ENCODE peak calls at places on chromosomes 5 and 9, in six cellular contexts. T is IMR-90, Y is H9, L is H1, O is trophoblast cell, I is mesenchymal stem cell. K is an unnamed sample.

GRCh38 chr9:93246111-93246510 is 62.2 kb downstream of the WNK2 start:
- DNase-seq in T (no peak), Y (no peak), L (no peak), O (peak), I (no peak), K (no peak)

GRCh38 chr5:64147849-64148441 is 17.7 kb upstream of the RNF180 start:
- DNase-seq in T (peak), Y (peak), L (peak), O (peak), I (peak), K (peak)

GRCh38 chr5:56737002-56737621 is 78.2 kb upstream of the MAP3K1 start:
- DNase-seq in T (peak), Y (no peak), L (no peak), O (no peak), I (peak), K (no peak)

GRCh38 chr5:10633271-10634049 is 69.6 kb downstream of the ANKRD33B start:
- DNase-seq in T (no peak), Y (no peak), L (no peak), O (no peak), I (no peak), K (no peak)

GRCh38 chr9:137545123-137545522 is 5.1 kb downstream of the PNPLA7 start:
- DNase-seq in T (peak), Y (no peak), L (no peak), O (no peak), I (peak), K (no peak)

GRCh38 chr9:107954303-107954702 is 464.7 kb upstream of the KLF4 start:
- DNase-seq in T (no peak), Y (no peak), L (no peak), O (no peak), I (no peak), K (no peak)

GRCh38 chr9:135951889-135952663 is 9.1 kb downstream of the UBAC1 start:
- DNase-seq in T (peak), Y (no peak), L (no peak), O (peak), I (peak), K (no peak)

GRCh38 chr5:137071941-137072340 is 427.2 kb downstream of the SPOCK1 start:
- DNase-seq in T (no peak), Y (no peak), L (no peak), O (no peak), I (no peak), K (no peak)

GRCh38 chr9:83013261-83013610 is 49.7 kb downstream of the RASEF start:
- DNase-seq in T (peak), Y (no peak), L (no peak), O (no peak), I (peak), K (no peak)

GRCh38 chr5:173472164-173472563 is 143.9 kb upstream of the STC2 start:
- DNase-seq in T (peak), Y (no peak), L (no peak), O (peak), I (peak), K (no peak)

GRCh38 chr9:127197861-127198430 is 66.6 kb upstream of the GARNL3 start:
- DNase-seq in T (peak), Y (no peak), L (no peak), O (no peak), I (peak), K (no peak)

GRCh38 chr9:27523141-27523540 is 949 bp upstream of the IFNK start:
- DNase-seq in T (no peak), Y (no peak), L (no peak), O (no peak), I (no peak), K (no peak)

GRCh38 chr5:72850113-72850512 is 33.7 kb downstream of the TNPO1 start:
- DNase-seq in T (no peak), Y (no peak), L (no peak), O (no peak), I (no peak), K (no peak)

GRCh38 chr9:130962418-130963316 is 23.6 kb upstream of the FIBCD1 start:
- DNase-seq in T (peak), Y (no peak), L (no peak), O (peak), I (peak), K (no peak)

GRCh38 chr5:158819095-158819494 is 280.6 kb downstream of the EBF1 start:
- DNase-seq in T (no peak), Y (no peak), L (no peak), O (no peak), I (no peak), K (no peak)

GRCh38 chr9:104858271-104858670 is 69.7 kb downstream of the ABCA1 start:
- DNase-seq in T (peak), Y (no peak), L (no peak), O (no peak), I (no peak), K (no peak)

GRCh38 chr9:128282500-128282899 is 6.4 kb downstream of the SWI5 start:
- DNase-seq in T (peak), Y (no peak), L (no peak), O (no peak), I (peak), K (no peak)
- H3K23ac ChIP-seq in T (peak), Y (no peak), L (no peak), O (no peak), I (no peak), K (no peak)

GRCh38 chr5:177232761-177233160 is 70.8 kb downstream of the RAB24 start:
- DNase-seq in T (peak), Y (no peak), L (no peak), O (peak), I (peak), K (no peak)

GRCh38 chr5:177233206-177233605 is 70.3 kb downstream of the RAB24 start:
- DNase-seq in T (no peak), Y (no peak), L (no peak), O (peak), I (peak), K (no peak)

GRCh38 chr5:177234761-177235315 is 68.7 kb downstream of the RAB24 start:
- DNase-seq in T (no peak), Y (no peak), L (no peak), O (peak), I (peak), K (no peak)

GRCh38 chr5:177232358-177232757 is 71.2 kb downstream of the RAB24 start:
- DNase-seq in T (no peak), Y (no peak), L (no peak), O (no peak), I (peak), K (no peak)

GRCh38 chr5:177233802-177234201 is 69.7 kb downstream of the RAB24 start:
- DNase-seq in T (peak), Y (no peak), L (no peak), O (peak), I (no peak), K (no peak)
- H3K14ac ChIP-seq in T (no peak), Y (no peak), L (no peak), O (no peak), I (no peak), K (no peak)

DNA sequence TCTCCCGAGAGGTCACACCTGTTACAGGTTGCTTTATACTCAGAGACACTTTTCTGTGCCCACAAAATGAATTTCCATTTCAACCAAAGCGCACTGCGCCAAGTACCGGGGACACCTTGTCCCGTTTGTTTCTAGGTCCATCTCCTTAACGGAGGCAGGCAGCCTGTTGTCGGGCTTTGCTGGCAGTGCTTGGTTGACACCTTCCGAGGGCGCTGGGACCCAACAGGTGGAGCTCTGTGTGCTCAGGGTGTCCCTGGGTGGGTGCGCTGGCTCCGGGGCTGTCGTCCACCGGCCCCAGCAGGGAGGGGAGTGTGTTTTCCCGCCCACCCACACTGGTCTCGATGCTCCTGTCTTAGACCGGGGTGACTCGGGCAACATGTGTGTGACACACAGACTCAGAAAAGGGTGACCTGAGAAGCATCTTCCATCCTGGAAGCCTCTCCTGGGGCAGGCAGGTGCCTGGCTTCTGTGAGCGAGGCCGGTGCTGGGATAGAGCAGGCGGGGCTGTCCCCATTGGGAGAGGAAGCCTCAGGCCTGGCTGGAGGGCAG is 8.5 kb downstream of the RNU6ATAC start:
- DNase-seq in T (no peak), Y (no peak), L (no peak), O (no peak), I (no peak), K (no peak)
- H2BK120ac ChIP-seq in T (no peak), Y (no peak), L (no peak), O (no peak), I (no peak), K (no peak)

GRCh38 chr5:122319897-122320296 is 7.9 kb downstream of the SNCAIP start:
- DNase-seq in T (no peak), Y (no peak), L (no peak), O (no peak), I (no peak), K (no peak)
- H3K23ac ChIP-seq in T (no peak), Y (no peak), L (no peak), O (no peak), I (no peak), K (no peak)

K was measured in neuronal stem cell.